ENCODE peak calls at places on chromosomes 16 and 17, in eight cellular contexts. Q is stomach, B is ovary, D is mammary epithelial cell, R is thoracic aorta, M is right atrium auricular region, Y is substantia nigra, S is spleen. N is an unnamed sample.

GRCh38 chr16:68086336-68086821 is 1.2 kb downstream of the NFATC3 start:
- DNase-seq in S (no peak), Y (no peak), B (no peak), R (no peak), Q (no peak), M (no peak), D (peak), N (peak)

GRCh38 chr16:10641953-10642949 is 52.5 kb downstream of the TEKT5 start:
- DNase-seq in M (no peak), Q (no peak), Y (no peak), B (no peak), S (no peak), R (no peak), D (no peak), N (peak)

GRCh38 chr16:1786242-1787055 is 3.7 kb downstream of the NUBP2 start:
- DNase-seq in B (peak), S (peak), M (no peak), Y (no peak), Q (no peak), D (no peak), R (no peak), N (no peak)

GRCh38 chr16:89330177-89330856 is 112.8 kb downstream of the ZNF778 start:
- DNase-seq in B (no peak), R (no peak), S (peak), Q (peak), D (peak), M (no peak), Y (no peak), N (no peak)

GRCh38 chr16:88368994-88369393 is 13.8 kb upstream of the ZNF469 start:
- DNase-seq in D (no peak), M (no peak), Y (no peak), B (no peak), S (no peak), Q (no peak), R (no peak), N (no peak)

GRCh38 chr16:4314532-4315184 is 1.2 kb upstream of the GLIS2 start:
- DNase-seq in Y (no peak), R (no peak), M (no peak), D (peak), S (no peak), B (peak), Q (no peak), N (peak)

GRCh38 chr17:77286641-77287431 is 146.1 kb downstream of the SEC14L1 start:
- DNase-seq in R (no peak), M (no peak), S (no peak), D (peak), Y (no peak), Q (peak), B (peak), N (no peak)

GRCh38 chr17:58083491-58084316 is 485 bp downstream of the DYNLL2 start:
- DNase-seq in Q (peak), R (no peak), B (peak), S (peak), D (peak), Y (peak), M (no peak), N (peak)

GRCh38 chr17:61317779-61318178 is 81.9 kb upstream of the TBX2 start:
- DNase-seq in Y (no peak), R (no peak), Q (no peak), B (no peak), S (peak), D (no peak), M (no peak), N (no peak)

GRCh38 chr17:3295632-3296031 is 2.5 kb downstream of the OR3A1 start:
- DNase-seq in Y (no peak), D (no peak), Q (no peak), S (no peak), R (no peak), B (no peak), M (no peak), N (no peak)

GRCh38 chr17:29145289-29146058 is 34.7 kb downstream of the MYO18A start:
- DNase-seq in M (peak), B (peak), Q (peak), D (peak), R (no peak), S (peak), Y (peak), N (peak)

GRCh38 chr16:56749806-56750491 is 20.0 kb downstream of the NUP93 start:
- DNase-seq in Q (no peak), R (no peak), B (no peak), S (no peak), Y (no peak), D (no peak), M (no peak), N (no peak)

GRCh38 chr16:21584817-21585216 is 14.6 kb upstream of the METTL9 start:
- DNase-seq in Y (no peak), Q (no peak), S (no peak), D (no peak), R (no peak), M (no peak), B (no peak), N (no peak)

GRCh38 chr16:76389126-76389525 is 111.9 kb downstream of the CNTNAP4 start:
- DNase-seq in M (no peak), Y (no peak), B (no peak), Q (no peak), S (no peak), R (no peak), D (peak), N (no peak)

GRCh38 chr16:75658175-75658574 is 10.6 kb downstream of the TERF2IP start:
- DNase-seq in Y (no peak), R (no peak), Q (no peak), D (no peak), B (no peak), S (no peak), M (no peak), N (no peak)

GRCh38 chr17:66777689-66778225 is 57.2 kb upstream of the CACNG5 start:
- DNase-seq in M (no peak), S (no peak), B (no peak), Y (peak), D (no peak), Q (no peak), R (no peak), N (peak)

GRCh38 chr17:1577186-1577585 is 14.6 kb upstream of the PITPNA start:
- DNase-seq in M (peak), S (peak), D (peak), B (peak), Q (peak), R (peak), Y (peak), N (no peak)

GRCh38 chr17:75459590-75460267 is 3.3 kb downstream of the TMEM94 start:
- DNase-seq in B (no peak), R (no peak), Y (no peak), D (no peak), M (no peak), Q (peak), S (no peak), N (no peak)

GRCh38 chr17:3857261-3858105 is 11.4 kb upstream of the NCBP3 start:
- DNase-seq in Y (no peak), S (peak), M (no peak), Q (no peak), D (no peak), B (peak), R (no peak), N (no peak)

GRCh38 chr17:7982666-7983065 is 19.7 kb upstream of the GUCY2D start:
- DNase-seq in B (no peak), Q (no peak), Y (no peak), M (no peak), R (no peak), S (no peak), D (no peak), N (peak)

GRCh38 chr16:3945751-3946603 is 65.5 kb upstream of the CREBBP start:
- DNase-seq in D (peak), B (no peak), Y (no peak), M (peak), S (no peak), Q (peak), R (peak), N (no peak)

GRCh38 chr17:62910277-62910676 is 55.8 kb upstream of the TANC2 start:
- DNase-seq in Q (no peak), B (no peak), S (no peak), M (peak), Y (no peak), R (no peak), D (no peak), N (peak)

GRCh38 chr17:28599311-28600184 is 723 bp upstream of the SPAG5 start:
- DNase-seq in R (peak), B (peak), M (peak), Q (peak), Y (no peak), S (peak), D (peak), N (no peak)

GRCh38 chr17:2192367-2193028 is 111.1 kb downstream of the SMG6 start:
- DNase-seq in Q (no peak), R (no peak), D (peak), Y (no peak), M (no peak), B (no peak), S (peak), N (no peak)

GRCh38 chr16:4260360-4260759 is 12.5 kb downstream of the TFAP4 start:
- DNase-seq in Q (peak), B (no peak), M (no peak), D (no peak), Y (no peak), R (no peak), S (no peak), N (no peak)

GRCh38 chr16:22665048-22665797 is 148.7 kb upstream of the HS3ST2 start:
- DNase-seq in M (peak), R (no peak), Q (no peak), B (no peak), D (no peak), S (no peak), Y (no peak), N (no peak)

GRCh38 chr16:69476920-69477418 is 52.5 kb downstream of the CYB5B start:
- DNase-seq in B (no peak), D (peak), Y (no peak), M (peak), R (no peak), S (no peak), Q (no peak), N (no peak)

GRCh38 chr17:40121191-40121885 is 433 bp upstream of the MSL1 start:
- DNase-seq in D (peak), S (peak), Y (peak), Q (no peak), R (no peak), B (peak), M (no peak), N (peak)

GRCh38 chr16:53950677-53951076 is 246.7 kb downstream of the FTO start:
- DNase-seq in Q (no peak), B (no peak), Y (no peak), D (no peak), R (no peak), M (no peak), S (no peak), N (peak)

GRCh38 chr17:43936434-43936833 is 5.8 kb downstream of the PPY start:
- DNase-seq in D (peak), S (no peak), M (no peak), Y (no peak), B (no peak), Q (no peak), R (no peak), N (no peak)

GRCh38 chr17:74424658-74425057 is 7.2 kb upstream of the GPRC5C start:
- DNase-seq in B (no peak), D (no peak), Y (no peak), Q (no peak), M (no peak), S (no peak), R (no peak), N (no peak)

GRCh38 chr17:29622337-29623282 is at the start of gene CORO6:
- DNase-seq in D (no peak), Y (peak), M (no peak), R (no peak), B (peak), Q (peak), S (peak), N (peak)

GRCh38 chr16:67917852-67918236 is 13.8 kb downstream of the CTRL start:
- DNase-seq in S (no peak), Q (no peak), M (no peak), B (no peak), Y (no peak), D (peak), R (no peak), N (no peak)

GRCh38 chr17:64741038-64741641 is 79.0 kb upstream of the SMURF2 start:
- DNase-seq in Y (peak), B (no peak), Q (peak), D (peak), R (no peak), S (no peak), M (no peak), N (no peak)

GRCh38 chr17:58401287-58401686 is 16.0 kb downstream of the RNF43 start:
- DNase-seq in Y (no peak), R (no peak), M (no peak), Q (no peak), S (no peak), D (no peak), B (no peak), N (no peak)

GRCh38 chr16:425740-426114 is 278 bp downstream of the RAB11FIP3 start:
- DNase-seq in S (no peak), M (no peak), Y (no peak), Q (no peak), B (no peak), R (no peak), D (no peak), N (peak)

GRCh38 chr17:65122836-65123756 is 14.1 kb upstream of the RGS9 start:
- DNase-seq in S (peak), D (peak), B (peak), M (peak), Q (peak), R (peak), Y (peak), N (peak)

GRCh38 chr17:18015603-18016002 is 23.4 kb downstream of the ATPAF2 start:
- DNase-seq in R (no peak), D (no peak), B (no peak), Q (no peak), S (no peak), M (no peak), Y (no peak), N (no peak)

GRCh38 chr17:18020971-18021370 is 18.0 kb downstream of the ATPAF2 start:
- DNase-seq in R (no peak), S (peak), B (no peak), Y (no peak), Q (no peak), M (no peak), D (no peak), N (no peak)

GRCh38 chr17:18016426-18016825 is 22.5 kb downstream of the ATPAF2 start:
- DNase-seq in D (no peak), S (peak), R (no peak), M (no peak), B (no peak), Y (no peak), Q (no peak), N (no peak)

GRCh38 chr17:18018411-18018921 is 20.5 kb downstream of the ATPAF2 start:
- DNase-seq in M (no peak), Q (no peak), D (no peak), R (no peak), S (peak), B (no peak), Y (no peak), N (no peak)

DNA sequence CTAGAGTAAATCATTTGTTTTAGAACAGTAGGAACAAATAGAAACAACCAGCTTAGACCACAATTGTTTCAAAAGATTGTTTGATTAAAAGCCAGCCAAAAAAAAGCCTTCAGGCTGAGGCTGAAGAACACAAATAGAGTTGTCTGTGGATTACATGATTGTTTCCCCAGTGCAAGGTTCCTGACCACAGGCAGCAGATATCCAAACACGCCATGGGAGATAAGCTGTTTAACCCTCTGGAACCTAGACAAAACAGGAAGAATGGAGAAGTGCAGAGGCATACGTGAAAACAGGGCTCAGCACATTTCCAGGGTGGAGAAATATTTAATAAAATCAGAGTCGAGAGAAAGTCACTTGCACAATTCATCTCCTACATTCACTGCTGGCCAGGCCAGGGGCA is 21.0 kb downstream of the ATPAF2 start:
- DNase-seq in B (no peak), Y (no peak), S (no peak), M (no peak), Q (peak), R (no peak), D (no peak), N (no peak)
- H3K27ac ChIP-seq in B (no peak), Y (no peak), S (peak), M (peak), Q (peak), R (no peak), D (no peak), N (no peak)

DNA sequence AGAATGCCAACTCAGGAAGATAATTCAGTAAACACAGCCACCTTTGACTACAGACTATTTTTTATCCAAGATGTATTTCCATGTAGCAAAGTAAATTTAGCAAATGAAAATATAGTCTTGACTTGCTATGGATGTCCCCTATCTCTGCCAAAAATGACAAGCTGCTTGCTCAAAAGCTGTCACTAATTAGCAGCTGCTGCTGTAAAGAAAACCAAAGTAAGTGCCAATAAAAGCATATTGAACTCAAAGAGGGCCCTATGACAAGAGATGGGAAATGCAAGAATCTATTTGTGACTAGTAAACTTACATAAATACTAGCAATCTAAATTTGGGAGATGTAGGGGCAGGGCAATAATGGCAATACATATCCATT is 23.0 kb downstream of the STAT5B start:
- DNase-seq in M (no peak), R (no peak), D (no peak), Y (no peak), S (no peak), B (no peak), Q (no peak), N (no peak)
- H3K27ac ChIP-seq in M (peak), R (no peak), D (no peak), Y (no peak), S (no peak), B (no peak), Q (no peak), N (no peak)

DNA sequence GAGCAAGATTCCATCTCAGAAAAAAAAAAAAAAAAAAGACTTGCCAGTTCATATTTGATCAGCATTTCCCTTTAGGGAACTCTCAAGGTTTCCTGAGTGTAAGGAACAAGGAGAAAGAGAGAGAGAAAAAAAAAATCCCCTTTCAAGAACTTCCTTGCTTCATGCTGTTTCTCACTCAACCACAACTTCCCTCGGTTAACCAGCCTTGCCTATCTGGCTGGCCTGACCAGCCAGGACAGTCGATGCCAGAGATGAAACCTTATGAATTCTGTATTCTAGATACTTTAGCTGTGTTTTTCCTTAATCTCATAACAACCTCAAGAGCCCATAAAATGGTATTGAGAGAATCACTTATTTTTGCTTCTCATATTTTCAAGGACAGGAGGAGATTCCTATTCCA is 2.6 kb upstream of the N4BP1 start:
- DNase-seq in R (no peak), S (no peak), M (peak), Y (no peak), Q (peak), B (no peak), D (no peak), N (no peak)
- H3K27ac ChIP-seq in R (peak), S (peak), M (peak), Y (peak), Q (peak), B (no peak), D (peak), N (no peak)

GRCh38 chr16:81449899-81450608 is 5.4 kb downstream of the CMIP start:
- DNase-seq in M (no peak), S (no peak), D (no peak), R (no peak), Y (no peak), B (no peak), Q (no peak), N (no peak)

GRCh38 chr16:81449241-81449640 is 4.6 kb downstream of the CMIP start:
- DNase-seq in R (no peak), S (no peak), D (no peak), Q (no peak), Y (no peak), M (no peak), B (no peak), N (no peak)

GRCh38 chr16:81447383-81448101 is 2.9 kb downstream of the CMIP start:
- DNase-seq in S (no peak), B (no peak), R (no peak), M (no peak), Q (peak), Y (no peak), D (peak), N (peak)

GRCh38 chr16:81446318-81447275 is 2.0 kb downstream of the CMIP start:
- DNase-seq in M (no peak), Q (peak), R (no peak), D (peak), B (no peak), S (no peak), Y (peak), N (no peak)

GRCh38 chr16:81448154-81449131 is 3.8 kb downstream of the CMIP start:
- DNase-seq in S (no peak), B (no peak), R (no peak), M (no peak), D (peak), Y (no peak), Q (peak), N (peak)
- H3K27ac ChIP-seq in S (peak), B (no peak), R (no peak), M (no peak), D (peak), Y (no peak), Q (peak), N (peak)